ENCODE peak calls at places on chromosome 5, in four cellular contexts. Z is stomach, U is K562, E is SK-N-SH. W is an unnamed sample.
A peak's percentile ranks its signal among the peaks of the same experiment; 100 is the strongest.

GRCh38 chr5:147576646-147577535 is 67.0 kb upstream of the DPYSL3 start:
- DNase-seq in Z (peak; percentile 54), E (peak; percentile 49), U (peak; percentile 32), W (peak; percentile 53)

GRCh38 chr5:164048527-164048926 is 543.1 kb downstream of the MAT2B start:
- DNase-seq in Z (no peak), E (peak; percentile 3), U (no peak), W (no peak)

GRCh38 chr5:117095803-117096332 is 521.2 kb upstream of the SEMA6A start:
- DNase-seq in U (no peak), E (no peak), Z (no peak), W (no peak)

GRCh38 chr5:151195622-151196021 is 28.3 kb downstream of the CCDC69 start:
- DNase-seq in E (no peak), Z (no peak), U (no peak), W (no peak)

GRCh38 chr5:7759257-7759871 is 91.6 kb downstream of the CFAP90 start:
- DNase-seq in E (no peak), U (no peak), Z (no peak), W (no peak)

GRCh38 chr5:142685418-142686209 is at the start of gene FGF1:
- DNase-seq in U (no peak), Z (no peak), E (peak; percentile 76), W (no peak)

GRCh38 chr5:9582406-9582805 is 36.5 kb upstream of the SEMA5A start:
- DNase-seq in Z (no peak), U (no peak), E (no peak), W (no peak)

GRCh38 chr5:37412515-37412914 is 33.4 kb downstream of the WDR70 start:
- DNase-seq in E (peak; percentile 10), U (no peak), Z (no peak), W (no peak)

GRCh38 chr5:173098787-173099186 is 42.6 kb downstream of the CREBRF start:
- DNase-seq in U (no peak), Z (no peak), E (no peak), W (no peak)

GRCh38 chr5:5313081-5313736 is 109.3 kb upstream of the ICE1 start:
- DNase-seq in U (no peak), Z (no peak), E (no peak), W (no peak)

GRCh38 chr5:36876965-36877666 is 547 bp downstream of the NIPBL start:
- DNase-seq in E (peak; percentile 72), Z (peak; percentile 76), U (peak; percentile 72), W (peak; percentile 66)

GRCh38 chr5:143033535-143034260 is 263.5 kb downstream of the ARHGAP26 start:
- DNase-seq in U (no peak), E (no peak), Z (no peak), W (no peak)

GRCh38 chr5:100273846-100274580 is 261.2 kb upstream of the FAM174A start:
- DNase-seq in U (no peak), E (no peak), Z (no peak), W (no peak)

GRCh38 chr5:42813533-42813932 is 1.8 kb upstream of the SELENOP start:
- DNase-seq in U (no peak), Z (no peak), E (no peak), W (no peak)
- H3K27ac ChIP-seq in U (no peak overlapping the region), Z (no peak overlapping the region), E (no peak overlapping the region), W (peak overlapping the region; percentile 80)

GRCh38 chr5:140240987-140241706 is 61.8 kb downstream of the PFDN1 start:
- DNase-seq in Z (peak; percentile 89), U (peak; percentile 40), E (peak; percentile 85), W (peak; percentile 89)

GRCh38 chr5:140244525-140245025 is 58.3 kb downstream of the PFDN1 start:
- DNase-seq in E (peak; percentile 83), U (peak; percentile 79), Z (peak; percentile 94), W (peak; percentile 93)

GRCh38 chr5:140242099-140242498 is 60.8 kb downstream of the PFDN1 start:
- DNase-seq in U (no peak), Z (no peak), E (no peak), W (no peak)

GRCh38 chr5:140243855-140244254 is 59.0 kb downstream of the PFDN1 start:
- DNase-seq in E (no peak), U (no peak), Z (peak; percentile 91), W (no peak)

DNA sequence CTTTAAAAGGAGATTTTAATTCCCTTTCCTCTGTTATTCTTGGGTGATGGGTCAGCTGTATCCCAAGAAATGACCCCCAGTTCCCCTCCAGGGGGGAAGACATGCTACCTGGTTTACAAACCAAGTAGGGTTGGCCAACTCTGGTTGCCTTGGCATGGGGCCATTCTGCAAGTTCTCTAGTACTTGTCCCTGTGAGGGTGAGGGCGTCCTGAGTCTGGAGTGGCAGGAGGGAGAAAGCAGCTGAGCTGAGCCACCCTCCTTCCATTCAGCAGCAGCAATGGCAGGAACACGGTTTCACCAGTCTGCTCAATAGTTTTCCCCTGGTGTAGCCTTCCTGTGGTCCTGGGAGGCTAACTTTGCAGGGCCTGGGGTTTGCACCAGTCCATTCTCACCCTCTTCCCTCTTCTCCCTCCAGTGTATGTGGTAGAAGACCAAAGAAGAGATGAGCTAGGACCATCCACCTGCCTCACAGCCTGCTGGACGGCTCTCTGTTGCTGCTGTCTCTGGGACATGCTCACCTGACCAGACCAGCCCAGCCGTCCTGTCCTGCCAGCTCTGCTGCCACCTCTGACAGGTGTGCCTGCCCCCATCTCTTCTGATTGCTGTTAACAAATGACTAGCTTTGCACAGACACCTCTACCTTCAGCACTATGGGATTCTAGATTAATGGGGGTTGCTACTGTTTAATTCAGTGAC is 59.9 kb downstream of the PFDN1 start:
- DNase-seq in Z (peak; percentile 71), E (no peak), U (no peak), W (no peak)
- TF ChIP-seq EP300 in Z (no peak), E (no peak), U (no peak), W (no peak)

GRCh38 chr5:50710838-50711237 is 44.4 kb downstream of the PARP8 start:
- DNase-seq in E (no peak), Z (no peak), U (no peak), W (no peak)

GRCh38 chr5:50709471-50709870 is 43.0 kb downstream of the PARP8 start:
- DNase-seq in U (no peak), E (no peak), Z (no peak), W (no peak)

GRCh38 chr5:50715001-50715400 is 48.6 kb downstream of the PARP8 start:
- DNase-seq in E (no peak), Z (no peak), U (no peak), W (no peak)

GRCh38 chr5:50712479-50712878 is 46.0 kb downstream of the PARP8 start:
- DNase-seq in Z (no peak), U (no peak), E (peak; percentile 44), W (no peak)

DNA sequence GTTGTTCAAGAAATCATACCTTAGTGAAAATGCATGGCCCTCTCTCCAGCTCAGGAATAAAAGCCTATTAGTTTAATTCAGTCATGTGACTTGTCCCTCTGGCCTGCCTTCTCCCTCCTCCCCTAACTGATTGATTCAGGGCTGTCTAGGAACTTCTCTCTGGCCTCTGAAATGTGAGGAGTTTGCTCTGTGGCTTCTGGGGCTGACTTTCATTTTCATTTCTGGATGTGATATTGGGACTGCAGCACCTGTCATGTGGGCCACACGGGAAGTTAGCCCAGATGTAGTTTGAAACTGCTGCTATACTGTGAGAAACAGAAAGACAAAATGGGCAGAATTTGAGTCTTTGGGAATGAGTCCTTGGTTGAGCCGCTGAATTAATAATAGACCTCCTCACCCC is 44.8 kb downstream of the PARP8 start:
- DNase-seq in Z (peak; percentile 38), E (peak; percentile 2), U (no peak), W (peak; percentile 53)
- TF ChIP-seq POLR2AphosphoS5 in Z (no peak), E (no peak), U (no peak), W (no peak)

GRCh38 chr5:169299146-169299545 is 1.8 kb downstream of the SLIT3 start:
- DNase-seq in U (no peak), E (no peak), Z (no peak), W (no peak)
- H3K27ac ChIP-seq in U (no peak overlapping the region), E (peak overlapping the region; percentile 22), Z (peak overlapping the region; percentile 73), W (peak overlapping the region; percentile 76)

DNA sequence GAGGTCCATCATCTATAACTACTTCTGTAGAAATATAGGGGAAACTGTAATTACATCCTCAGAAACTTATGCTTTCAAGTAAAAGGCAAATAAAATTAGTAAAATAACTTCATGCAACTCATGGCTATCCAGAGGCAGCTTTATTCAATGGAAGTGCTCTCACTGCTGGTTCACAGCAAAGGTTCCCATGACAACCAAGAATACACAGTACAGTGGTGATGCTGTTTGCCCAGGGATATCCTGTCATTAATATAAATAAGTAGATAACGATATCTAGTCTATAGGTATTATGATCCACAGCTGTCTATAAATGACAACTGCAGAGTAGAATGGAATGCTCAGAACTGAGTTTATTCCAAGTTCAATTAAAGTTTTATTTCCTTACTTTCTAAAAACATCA is 390.3 kb downstream of the PDE4D start:
- DNase-seq in E (peak; percentile 12), U (no peak), Z (no peak), W (no peak)
- TF ChIP-seq EP300 in E (no peak), U (no peak), Z (no peak), W (no peak)

GRCh38 chr5:119058979-119059529 is 11.8 kb upstream of the DMXL1 start:
- DNase-seq in E (no peak), Z (no peak), U (no peak), W (no peak)
- TF ChIP-seq POLR2AphosphoS5 in E (no peak), Z (no peak), U (no peak), W (no peak)

GRCh38 chr5:16815432-16815831 is 120.7 kb downstream of the MYO10 start:
- DNase-seq in U (no peak), Z (peak; percentile 30), E (no peak), W (no peak)
- H3K27ac ChIP-seq in U (no peak overlapping the region), Z (peak overlapping the region; percentile 16), E (no peak overlapping the region), W (no peak overlapping the region)